ENCODE peak calls at places on chromosomes 2 and 18, in four cellular contexts. U is hepatocyte, P is HFF-Myc, Q is IMR-90. H is an unnamed sample.
A peak's percentile ranks its signal among the peaks of the same experiment; 100 is the strongest.

GRCh38 chr2:219087848-219088247 is 27.1 kb upstream of the IHH start:
- DNase-seq in P (no peak), U (no peak), Q (peak; percentile 7), H (no peak)

GRCh38 chr2:85318222-85319182 is 9.3 kb downstream of the TGOLN2 start:
- DNase-seq in Q (peak; percentile 91), P (peak; percentile 73), U (peak; percentile 69), H (no peak)

GRCh38 chr2:121529439-121530209 is 1.1 kb upstream of the RNU4ATAC start:
- DNase-seq in U (peak; percentile 83), P (peak; percentile 4), Q (peak; percentile 40), H (no peak)

GRCh38 chr2:207533609-207534008 is 3.8 kb downstream of the CREB1 start:
- DNase-seq in P (no peak), Q (no peak), U (no peak), H (no peak)

GRCh38 chr2:55856936-55857335 is 66.6 kb downstream of the EFEMP1 start:
- DNase-seq in U (no peak), Q (peak; percentile 59), P (no peak), H (peak; percentile 32)

GRCh38 chr2:28612131-28612812 is 116.4 kb downstream of the PLB1 start:
- DNase-seq in Q (no peak), U (no peak), P (no peak), H (no peak)

GRCh38 chr18:58862851-58863538 is 1.7 kb upstream of the ZNF532 start:
- DNase-seq in U (peak; percentile 45), P (no peak), Q (peak; percentile 62), H (no peak)

GRCh38 chr2:109124982-109125594 is 3.9 kb upstream of the SH3RF3 start:
- DNase-seq in P (no peak), U (no peak), Q (no peak), H (no peak)

GRCh38 chr2:150476809-150477302 is 10.6 kb downstream of the RND3 start:
- DNase-seq in P (no peak), Q (peak; percentile 28), U (no peak), H (no peak)
- H3K4me3 ChIP-seq in P (no peak overlapping the region), Q (peak overlapping the region; percentile 23), U (no peak overlapping the region), H (no peak overlapping the region)

GRCh38 chr2:162037028-162037795 is 36.8 kb downstream of the DPP4 start:
- DNase-seq in U (no peak), P (no peak), Q (no peak), H (no peak)

GRCh38 chr2:162043132-162043531 is 30.9 kb downstream of the DPP4 start:
- DNase-seq in Q (no peak), P (no peak), U (no peak), H (no peak)

GRCh38 chr2:162038676-162039075 is 35.3 kb downstream of the DPP4 start:
- DNase-seq in U (no peak), Q (no peak), P (no peak), H (no peak)

GRCh38 chr2:162041465-162041864 is 32.5 kb downstream of the DPP4 start:
- DNase-seq in P (no peak), Q (no peak), U (no peak), H (no peak)

DNA sequence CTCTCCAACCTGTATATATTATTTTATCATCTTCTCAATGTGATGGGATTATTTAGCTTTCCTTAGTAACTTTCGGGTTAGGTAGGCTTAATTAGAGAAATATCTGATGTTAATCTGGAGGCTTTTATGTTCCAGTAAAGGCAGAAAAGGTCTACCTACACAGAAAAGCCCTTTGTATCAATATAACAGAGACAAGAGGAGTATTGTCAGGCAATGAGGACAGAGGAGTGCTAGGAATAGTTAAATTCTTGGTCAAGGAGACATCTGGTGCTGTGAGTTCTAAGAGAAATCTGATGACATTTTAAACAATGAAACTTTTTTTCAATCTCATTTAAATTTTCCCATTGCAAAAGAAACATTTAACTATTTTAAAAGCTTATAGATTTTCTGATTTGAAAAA is 36.1 kb downstream of the DPP4 start:
- DNase-seq in Q (no peak), P (no peak), U (no peak), H (no peak)
- H3K4me3 ChIP-seq in Q (no peak overlapping the region), P (no peak overlapping the region), U (no peak overlapping the region), H (no peak overlapping the region)

GRCh38 chr2:234198976-234199375 is 148.5 kb downstream of the SPP2 start:
- DNase-seq in U (no peak), P (no peak), Q (peak; percentile 22), H (no peak)

GRCh38 chr2:234206738-234207137 is 156.2 kb downstream of the SPP2 start:
- DNase-seq in P (no peak), Q (no peak), U (no peak), H (no peak)

GRCh38 chr2:234202601-234203000 is 152.1 kb downstream of the SPP2 start:
- DNase-seq in P (no peak), U (no peak), Q (no peak), H (no peak)

GRCh38 chr2:234204480-234204879 is 154.0 kb downstream of the SPP2 start:
- DNase-seq in U (no peak), P (no peak), Q (peak; percentile 49), H (no peak)

DNA sequence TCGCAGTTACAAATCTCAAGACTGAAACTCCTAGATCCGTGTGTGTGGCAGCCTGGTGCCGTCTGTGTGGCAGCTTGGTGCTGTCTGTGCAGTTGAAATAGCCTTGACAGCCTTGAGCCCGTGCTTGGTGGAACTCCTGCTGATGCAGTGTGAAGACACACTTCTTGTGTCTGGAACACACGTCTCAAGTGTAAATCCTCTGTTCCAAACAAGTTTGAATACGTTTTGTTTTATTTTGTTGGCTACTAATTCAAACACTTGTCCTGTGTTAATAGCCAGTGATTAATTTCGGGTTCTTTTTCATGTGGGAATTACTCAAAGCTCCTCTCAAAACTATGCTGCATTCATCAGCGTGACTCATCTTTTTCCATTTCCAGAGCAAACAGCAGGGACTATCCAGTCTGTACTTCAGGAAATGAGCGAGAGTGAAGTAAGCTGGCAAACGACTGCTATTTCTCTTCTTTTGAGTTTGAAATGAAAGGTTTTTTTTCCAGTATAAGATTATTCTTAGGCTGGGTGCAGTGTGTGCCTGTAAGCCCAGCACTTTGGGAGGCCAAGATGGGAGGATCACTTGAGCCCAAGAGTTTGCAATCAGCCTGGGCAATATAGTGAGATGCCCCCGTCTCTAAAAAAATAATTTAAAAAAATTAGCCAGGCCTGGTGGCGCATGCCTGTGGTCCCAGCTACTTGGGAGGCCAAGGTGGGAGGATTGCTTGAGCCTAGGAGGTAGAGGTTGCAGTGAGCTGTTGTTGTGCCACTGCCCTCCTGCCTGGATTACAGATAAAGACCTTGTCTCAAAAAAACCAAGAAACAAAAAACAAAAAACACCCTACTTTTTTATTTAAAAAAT is 152.9 kb downstream of the SPP2 start:
- DNase-seq in U (peak; percentile 75), Q (peak; percentile 96), P (peak; percentile 81), H (peak; percentile 97)
- H3K4me3 ChIP-seq in U (no peak overlapping the region), Q (peak overlapping the region; percentile 11), P (no peak overlapping the region), H (no peak overlapping the region)

DNA sequence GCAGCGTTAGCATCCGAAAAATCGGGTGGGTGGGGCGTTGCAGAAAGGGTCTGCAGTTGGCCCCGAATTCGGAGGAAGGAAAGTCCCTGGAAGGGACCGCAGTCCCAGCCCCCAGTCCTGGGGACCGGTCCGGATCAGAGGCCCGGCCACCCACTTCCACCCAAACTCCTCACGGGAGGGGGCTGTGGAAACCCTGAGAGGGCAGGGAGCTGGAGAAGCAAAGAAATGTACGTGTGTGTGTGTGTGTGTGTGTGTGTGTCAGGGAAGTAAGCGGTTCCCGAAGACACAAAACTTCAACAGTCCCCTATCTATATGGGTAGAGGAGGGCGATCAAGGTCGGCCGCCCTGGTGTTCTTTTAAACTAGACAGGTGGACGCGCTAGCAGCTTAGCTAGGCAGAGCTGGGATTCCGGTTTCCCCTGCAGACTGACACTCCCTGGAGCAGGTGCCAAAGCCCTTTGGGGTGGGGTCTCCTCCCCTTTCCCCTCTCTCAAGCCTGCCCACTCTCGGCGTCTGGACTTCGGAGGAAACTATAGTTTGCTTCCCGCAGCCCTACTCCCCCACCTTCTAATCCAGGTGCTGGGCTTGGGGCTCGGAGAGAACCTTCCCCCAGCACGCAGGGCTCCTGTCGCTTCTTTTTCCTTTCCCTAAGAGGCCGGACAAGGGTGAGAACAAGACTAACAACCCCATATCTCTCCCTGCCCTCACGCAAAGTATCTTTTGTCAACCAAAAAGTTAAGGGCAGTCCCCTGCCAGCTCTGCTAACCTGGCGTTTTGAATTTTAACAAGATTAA is 4.8 kb upstream of the ONECUT2 start:
- DNase-seq in P (no peak), Q (no peak), U (no peak), H (no peak)
- H3K4me3 ChIP-seq in P (no peak overlapping the region), Q (no peak overlapping the region), U (no peak overlapping the region), H (no peak overlapping the region)

GRCh38 chr18:6413554-6414117 is 1.1 kb downstream of the L3MBTL4 start:
- DNase-seq in Q (no peak), P (no peak), U (no peak), H (no peak)
- H3K4me3 ChIP-seq in Q (no peak overlapping the region), P (no peak overlapping the region), U (peak overlapping the region; percentile 98), H (peak overlapping the region; percentile 70)

GRCh38 chr18:32470136-32470712 is 458 bp downstream of the GAREM1 start:
- DNase-seq in P (no peak), U (no peak), Q (peak; percentile 17), H (no peak)
- H3K4me3 ChIP-seq in P (peak overlapping the region; percentile 50), U (peak overlapping the region; percentile 92), Q (peak overlapping the region; percentile 88), H (peak overlapping the region; percentile 88)

GRCh38 chr2:222752731-222753130 is 81.3 kb downstream of the MOGAT1 start:
- DNase-seq in P (no peak), U (no peak), Q (no peak), H (no peak)

GRCh38 chr2:222751821-222752719 is 80.6 kb downstream of the MOGAT1 start:
- DNase-seq in U (no peak), Q (no peak), P (no peak), H (no peak)

GRCh38 chr2:222753251-222753824 is 81.9 kb downstream of the MOGAT1 start:
- DNase-seq in Q (peak; percentile 82), P (no peak), U (peak; percentile 16), H (no peak)

GRCh38 chr2:222750533-222750932 is 79.1 kb downstream of the MOGAT1 start:
- DNase-seq in U (no peak), P (no peak), Q (no peak), H (no peak)

DNA sequence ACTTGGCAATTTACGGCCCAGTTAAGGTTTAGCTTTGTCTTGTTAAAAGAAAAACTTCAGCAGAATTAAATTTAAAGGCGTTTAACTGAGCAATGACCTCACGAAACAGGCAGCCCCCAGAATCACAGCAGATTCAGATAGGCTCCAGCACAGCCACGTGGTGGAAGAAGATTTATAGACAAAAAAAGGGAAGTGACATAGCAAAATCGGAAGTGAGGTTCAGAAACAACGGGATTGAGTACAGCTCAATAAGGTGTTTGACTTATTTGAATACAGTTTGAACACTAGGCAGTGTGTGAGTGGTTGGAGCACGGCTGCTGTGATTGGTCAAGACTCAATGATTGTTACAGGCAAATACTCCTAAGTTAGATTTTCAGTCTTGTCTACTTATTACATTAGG is 79.8 kb downstream of the MOGAT1 start:
- DNase-seq in U (no peak), Q (no peak), P (no peak), H (no peak)
- H3K4me3 ChIP-seq in U (no peak overlapping the region), Q (no peak overlapping the region), P (no peak overlapping the region), H (no peak overlapping the region)